ENCODE peak calls at places on chromosomes 12 and 14, in five cellular contexts. T is endothelial cell of umbilical vein, E is K562, M is GM12878, B is H1. I is an unnamed sample.

GRCh38 chr12:42609605-42610004 is 20.1 kb upstream of the PRICKLE1 start:
- DNase-seq in B (no peak), E (no peak), T (no peak), M (no peak), I (no peak)

GRCh38 chr14:99619873-99620834 is 16.1 kb upstream of the CCDC85C start:
- DNase-seq in M (no peak), B (no peak), E (no peak), T (peak; percentile 89), I (no peak)

GRCh38 chr12:7354521-7354920 is 50.6 kb downstream of the ACSM4 start:
- DNase-seq in M (no peak), B (no peak), E (no peak), T (peak; percentile 70), I (no peak)

GRCh38 chr12:823043-823698 is 70.8 kb downstream of the WNK1 start:
- DNase-seq in B (no peak), T (no peak), E (no peak), M (peak; percentile 82), I (no peak)

GRCh38 chr14:97022741-97023140 is 225.6 kb downstream of the VRK1 start:
- DNase-seq in B (no peak), T (no peak), E (no peak), M (no peak), I (no peak)

GRCh38 chr14:91872517-91873470 is 5.5 kb upstream of the TC2N start:
- DNase-seq in E (no peak), T (peak; percentile 84), B (no peak), M (no peak), I (no peak)

GRCh38 chr14:53893374-53893773 is 63.3 kb downstream of the BMP4 start:
- DNase-seq in M (no peak), B (no peak), T (no peak), E (no peak), I (no peak)

GRCh38 chr14:75126121-75126544 is 715 bp downstream of the NEK9 start:
- DNase-seq in E (peak; percentile 17), M (no peak), B (no peak), T (peak; percentile 33), I (no peak)

GRCh38 chr14:70303528-70304293 is 55.8 kb downstream of the COX16 start:
- DNase-seq in M (no peak), E (peak; percentile 22), T (no peak), B (no peak), I (no peak)

GRCh38 chr14:22471545-22472121 is 117.4 kb downstream of the DAD1 start:
- DNase-seq in T (peak; percentile 32), E (peak; percentile 68), M (no peak), B (peak; percentile 76), I (peak; percentile 26)

GRCh38 chr12:56469007-56469930 is 891 bp downstream of the SPRYD4 start:
- DNase-seq in M (no peak), E (peak; percentile 47), B (no peak), T (no peak), I (no peak)

GRCh38 chr12:62866451-62867082 is 68.4 kb downstream of the PPM1H start:
- DNase-seq in M (no peak), B (no peak), E (no peak), T (peak; percentile 65), I (no peak)

GRCh38 chr14:32081901-32082300 is 4.8 kb downstream of the ARHGAP5 start:
- DNase-seq in T (no peak), B (peak; percentile 54), M (no peak), E (no peak), I (no peak)

GRCh38 chr14:32077081-32078029 is at the start of gene ARHGAP5:
- DNase-seq in B (peak; percentile 83), M (no peak), T (peak; percentile 63), E (peak; percentile 28), I (peak; percentile 16)

GRCh38 chr14:87745507-87746118 is 247.4 kb downstream of the GALC start:
- DNase-seq in T (no peak), E (peak; percentile 8), M (no peak), B (peak; percentile 63), I (no peak)

GRCh38 chr12:123119808-123120207 is 31.1 kb downstream of the PITPNM2 start:
- DNase-seq in M (peak; percentile 57), B (no peak), T (no peak), E (no peak), I (no peak)

GRCh38 chr12:116958402-116959197 is 47.9 kb downstream of the FBXW8 start:
- DNase-seq in T (no peak), E (no peak), M (no peak), B (no peak), I (no peak)

GRCh38 chr12:1668833-1669543 is 21.9 kb upstream of the ADIPOR2 start:
- DNase-seq in M (no peak), T (peak; percentile 76), E (no peak), B (no peak), I (no peak)

GRCh38 chr12:120367924-120368788 is 808 bp downstream of the MSI1 start:
- DNase-seq in M (no peak), B (no peak), E (no peak), T (no peak), I (no peak)

GRCh38 chr12:116537149-116537904 is 21.9 kb upstream of the MAP1LC3B2 start:
- DNase-seq in T (no peak), E (no peak), B (no peak), M (no peak), I (no peak)

GRCh38 chr14:101623685-101624444 is 62.6 kb downstream of the DIO3 start:
- DNase-seq in M (no peak), B (no peak), T (no peak), E (no peak), I (no peak)
- H3K9ac ChIP-seq in M (no peak overlapping the region), B (no peak overlapping the region), T (no peak overlapping the region), E (peak overlapping the region; percentile 64), I (no peak overlapping the region)

DNA sequence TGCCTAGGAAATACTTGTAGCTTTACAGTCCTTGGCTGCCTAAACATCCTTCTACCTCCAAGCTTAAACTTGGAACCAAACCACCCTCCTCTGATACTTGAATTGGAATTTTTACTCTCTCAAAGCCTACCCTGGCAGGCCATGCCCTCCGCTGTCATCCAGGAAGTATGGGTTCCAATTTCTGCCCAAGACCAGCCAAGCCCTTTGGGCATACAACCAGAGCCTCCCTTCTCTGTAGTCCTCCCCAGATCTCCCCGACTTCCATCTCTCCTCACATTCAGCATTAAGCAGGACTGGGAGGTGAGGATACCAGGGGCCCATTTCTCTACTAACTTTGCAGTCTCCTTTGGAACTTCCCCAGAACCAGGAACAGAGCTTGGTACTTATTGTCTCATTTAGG is 365 bp upstream of the DHH start:
- DNase-seq in B (no peak), T (no peak), E (no peak), M (no peak), I (no peak)
- TF ChIP-seq EZH2 in B (no peak), T (no peak), E (no peak), M (no peak), I (no peak)

DNA sequence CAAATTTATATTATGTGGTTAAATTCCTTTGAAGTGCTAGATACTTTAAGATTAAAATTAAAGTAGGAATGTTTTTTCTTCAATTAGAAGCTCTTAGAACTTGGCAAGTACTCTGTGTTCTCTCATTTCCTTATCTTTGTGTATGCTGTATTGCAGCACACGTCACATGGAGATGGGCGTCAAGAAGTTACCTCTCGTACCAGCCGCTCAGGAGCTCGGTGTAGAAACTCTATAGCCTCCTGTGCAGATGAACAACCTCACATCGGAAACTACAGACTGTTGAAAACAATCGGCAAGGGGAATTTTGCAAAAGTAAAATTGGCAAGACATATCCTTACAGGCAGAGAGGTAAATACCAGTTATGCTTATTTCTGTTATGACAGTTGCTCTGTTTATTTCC is 19.7 kb downstream of the MARK3 start:
- DNase-seq in B (no peak), E (no peak), M (no peak), T (peak; percentile 54), I (no peak)
- TF ChIP-seq POLR2AphosphoS5 in B (no peak), E (no peak), M (no peak), T (no peak), I (no peak)

DNA sequence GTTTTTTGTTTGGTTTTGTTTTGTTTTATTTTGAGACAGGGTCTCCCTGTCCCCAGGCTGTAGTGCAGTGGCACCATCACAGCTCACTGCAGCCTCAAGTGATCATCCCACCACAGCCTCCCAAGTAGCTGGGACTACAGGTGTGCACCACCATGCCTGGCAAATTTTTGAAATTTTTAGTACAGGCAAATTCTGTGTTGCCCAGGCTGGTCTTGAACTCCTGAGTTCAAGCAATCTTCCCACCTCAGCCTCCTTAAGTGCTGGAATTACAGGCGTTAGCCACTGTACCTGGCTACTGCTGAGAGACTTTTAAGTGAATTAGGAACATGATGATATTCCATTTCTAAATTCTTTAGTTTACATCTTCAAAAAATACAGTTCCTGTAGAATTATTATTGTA is 2.6 kb downstream of the LYZ start:
- DNase-seq in M (no peak), E (no peak), B (no peak), T (no peak), I (no peak)
- H3K9ac ChIP-seq in M (no peak overlapping the region), E (no peak overlapping the region), B (no peak overlapping the region), T (no peak overlapping the region), I (no peak overlapping the region)

DNA sequence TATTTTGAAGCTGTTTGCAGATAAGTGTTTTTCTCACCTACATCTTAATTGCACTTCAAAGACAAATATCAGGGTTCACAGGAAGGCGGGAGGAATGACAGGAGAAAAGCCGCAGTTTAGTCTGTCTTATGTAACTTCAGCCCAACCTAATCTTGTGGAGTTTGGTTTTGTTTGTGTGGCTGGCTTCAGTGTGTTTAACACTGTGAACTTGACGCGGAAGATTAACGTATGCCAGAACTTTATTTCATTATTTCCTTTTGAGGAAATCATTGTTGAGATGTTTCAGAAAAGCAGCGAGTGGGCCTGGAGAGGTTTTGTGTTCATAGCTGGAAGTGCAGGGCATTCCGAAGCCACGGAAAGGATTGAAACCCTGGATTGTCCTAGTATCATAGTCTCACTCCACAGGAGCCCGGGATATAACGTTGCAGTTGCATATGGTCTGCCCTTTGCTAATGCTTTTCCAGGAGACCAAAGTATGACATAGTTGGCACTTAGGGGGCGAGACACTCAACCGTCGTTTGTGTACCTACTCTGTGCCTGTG is 2.0 kb downstream of the PELI2 start:
- DNase-seq in M (no peak), B (no peak), T (peak; percentile 65), E (no peak), I (no peak)
- TF ChIP-seq EZH2 in M (no peak), B (no peak), T (no peak), E (no peak), I (no peak)

GRCh38 chr12:64222011-64222765 is at the start of gene KICS2:
- DNase-seq in B (peak; percentile 92), E (peak; percentile 92), M (peak; percentile 69), T (peak; percentile 95), I (no peak)

GRCh38 chr12:64220046-64220445 is 2.0 kb downstream of the KICS2 start:
- DNase-seq in T (no peak), B (no peak), E (no peak), M (no peak), I (no peak)

GRCh38 chr12:64218597-64218996 is 3.5 kb downstream of the KICS2 start:
- DNase-seq in E (peak; percentile 30), B (no peak), T (no peak), M (peak; percentile 9), I (no peak)

GRCh38 chr12:64219135-64219534 is 3.0 kb downstream of the KICS2 start:
- DNase-seq in E (peak; percentile 46), T (peak; percentile 6), B (no peak), M (no peak), I (no peak)

GRCh38 chr12:64221656-64222010 is 463 bp downstream of the KICS2 start:
- DNase-seq in M (peak; percentile 9), E (peak; percentile 59), T (peak; percentile 83), B (peak; percentile 91), I (no peak)
- TF ChIP-seq POLR2AphosphoS5 in M (no peak), E (no peak), T (no peak), B (peak; percentile 71), I (peak; percentile 48)